ENCODE peak calls at places on chromosomes 11 and 22, in five cellular contexts. V, W, X, Y and C are unnamed samples.

GRCh38 chr11:110777765-110778164 is 65.5 kb upstream of the ARHGAP20 start:
- DNase-seq in V (no peak), W (peak; percentile 38), X (no peak), Y (no peak), C (no peak)

GRCh38 chr22:26462051-26462450 is 21.5 kb downstream of the HPS4 start:
- DNase-seq in V (no peak), W (no peak), X (no peak), Y (no peak), C (no peak)

GRCh38 chr22:38423512-38424503 is 31.2 kb downstream of the KCNJ4 start:
- DNase-seq in V (no peak), W (peak; percentile 47), X (no peak), Y (no peak), C (no peak)

GRCh38 chr11:47941907-47942558 is 38.3 kb upstream of the PTPRJ start:
- DNase-seq in V (no peak), W (no peak), X (no peak), Y (no peak), C (no peak)

GRCh38 chr11:56783448-56784041 is 35.0 kb upstream of the OR9G4 start:
- DNase-seq in V (peak; percentile 21), W (peak; percentile 17), X (no peak), Y (peak; percentile 38), C (peak; percentile 12)

GRCh38 chr11:130099356-130099755 is 29.7 kb downstream of the APLP2 start:
- DNase-seq in V (no peak), W (no peak), X (no peak), Y (no peak), C (no peak)

GRCh38 chr11:57675176-57675941 is 7.4 kb downstream of the ZDHHC5 start:
- DNase-seq in V (no peak), W (no peak), X (no peak), Y (no peak), C (no peak)

GRCh38 chr11:107859459-107860239 is 1.1 kb upstream of the SLC35F2 start:
- DNase-seq in V (peak; percentile 50), W (peak; percentile 76), X (peak; percentile 81), Y (no peak), C (peak; percentile 78)

GRCh38 chr11:95805869-95806268 is 15.6 kb downstream of the CEP57 start:
- DNase-seq in V (no peak), W (no peak), X (no peak), Y (no peak), C (no peak)

GRCh38 chr11:9971894-9972293 is 308.0 kb downstream of the SWAP70 start:
- DNase-seq in V (no peak), W (no peak), X (no peak), Y (no peak), C (no peak)

GRCh38 chr11:10309163-10310093 is 4.6 kb downstream of the ADM start:
- DNase-seq in V (no peak), W (peak; percentile 78), X (peak; percentile 83), Y (peak; percentile 89), C (no peak)

GRCh38 chr11:69801513-69802335 is 17.5 kb downstream of the FGF3 start:
- DNase-seq in V (no peak), W (peak; percentile 30), X (no peak), Y (no peak), C (peak; percentile 63)

GRCh38 chr11:4606231-4607015 is 1.6 kb downstream of the TRIM68 start:
- DNase-seq in V (no peak), W (peak; percentile 45), X (no peak), Y (peak; percentile 11), C (no peak)

GRCh38 chr11:116558504-116559252 is 214.1 kb downstream of the BUD13 start:
- DNase-seq in V (no peak), W (no peak), X (no peak), Y (no peak), C (peak; percentile 64)

GRCh38 chr11:1786466-1786865 is 22.7 kb upstream of the CTSD start:
- DNase-seq in V (no peak), W (no peak), X (no peak), Y (no peak), C (no peak)

GRCh38 chr11:73249858-73250773 is 22.0 kb upstream of the P2RY6 start:
- DNase-seq in V (no peak), W (no peak), X (no peak), Y (no peak), C (no peak)

GRCh38 chr11:35491231-35491871 is 34.1 kb downstream of the PAMR1 start:
- DNase-seq in V (no peak), W (no peak), X (no peak), Y (peak; percentile 94), C (no peak)

GRCh38 chr11:63840356-63841060 is 1.6 kb downstream of the MARK2 start:
- DNase-seq in V (no peak), W (no peak), X (no peak), Y (no peak), C (no peak)

GRCh38 chr11:65476632-65477270 is 22.1 kb upstream of the MALAT1 start:
- DNase-seq in V (no peak), W (peak; percentile 83), X (peak; percentile 68), Y (no peak), C (no peak)

GRCh38 chr22:27554106-27554814 is 247.3 kb downstream of the MN1 start:
- DNase-seq in V (no peak), W (peak; percentile 56), X (no peak), Y (no peak), C (no peak)

GRCh38 chr11:114185436-114185835 is 110.8 kb upstream of the NNMT start:
- DNase-seq in V (no peak), W (no peak), X (no peak), Y (no peak), C (no peak)

GRCh38 chr11:115256326-115257197 is 247.7 kb downstream of the CADM1 start:
- DNase-seq in V (no peak), W (no peak), X (no peak), Y (no peak), C (no peak)

GRCh38 chr22:26430600-26430999 is 1.5 kb downstream of the ASPHD2 start:
- DNase-seq in V (no peak), W (no peak), X (no peak), Y (no peak), C (no peak)

GRCh38 chr11:116782728-116783127 is 5.1 kb downstream of the ZPR1 start:
- DNase-seq in V (no peak), W (no peak), X (no peak), Y (peak; percentile 38), C (no peak)

GRCh38 chr11:34972892-34973291 is 56.5 kb downstream of the PDHX start:
- DNase-seq in V (no peak), W (no peak), X (no peak), Y (peak; percentile 62), C (peak; percentile 38)

GRCh38 chr11:126993599-126993998 is 7.0 kb downstream of the KIRREL3 start:
- DNase-seq in V (no peak), W (no peak), X (no peak), Y (no peak), C (no peak)

GRCh38 chr11:115581871-115582639 is 77.8 kb upstream of the CADM1 start:
- DNase-seq in V (no peak), W (peak; percentile 53), X (no peak), Y (no peak), C (peak; percentile 25)

GRCh38 chr11:65078151-65078550 is 5.7 kb downstream of the CDCA5 start:
- DNase-seq in V (no peak), W (peak; percentile 75), X (peak; percentile 64), Y (no peak), C (no peak)

GRCh38 chr11:121086866-121087265 is 14.2 kb upstream of the TECTA start:
- DNase-seq in V (no peak), W (no peak), X (no peak), Y (no peak), C (no peak)

GRCh38 chr22:35991168-35991567 is 37.5 kb downstream of the RBFOX2 start:
- DNase-seq in V (no peak), W (no peak), X (no peak), Y (no peak), C (no peak)

GRCh38 chr11:72570893-72571741 is 103.1 kb downstream of the PDE2A start:
- DNase-seq in V (no peak), W (no peak), X (no peak), Y (no peak), C (no peak)

GRCh38 chr22:19983701-19984100 is 32.9 kb downstream of the ARVCF start:
- DNase-seq in V (no peak), W (no peak), X (peak; percentile 27), Y (no peak), C (no peak)

GRCh38 chr11:35146074-35146521 is 7.1 kb downstream of the CD44 start:
- DNase-seq in V (no peak), W (no peak), X (no peak), Y (no peak), C (no peak)

GRCh38 chr11:12377824-12378593 is 638 bp downstream of the PARVA start:
- DNase-seq in V (peak; percentile 42), W (peak; percentile 86), X (peak; percentile 87), Y (peak; percentile 52), C (peak; percentile 79)

GRCh38 chr11:130629039-130629438 is 180.6 kb downstream of the ADAMTS15 start:
- DNase-seq in V (no peak), W (no peak), X (no peak), Y (no peak), C (no peak)